ENCODE peak calls at places on chromosomes 3 and 15, in six cellular contexts. K, C, Q, O, L and Y are unnamed samples.
A peak's percentile ranks its signal among the peaks of the same experiment; 100 is the strongest.

GRCh38 chr3:50405249-50405648 is 45.9 kb upstream of the TMEM115 start:
- DNase-seq in K (no peak), L (peak; percentile 10), O (no peak), Q (no peak), C (no peak), Y (peak; percentile 38)

GRCh38 chr3:106345353-106346027 is 476.7 kb upstream of the CBLB start:
- DNase-seq in K (no peak), O (no peak), L (peak; percentile 93), C (no peak), Q (peak; percentile 40), Y (peak; percentile 63)

GRCh38 chr3:49462222-49462621 is 7.8 kb upstream of the DAG1 start:
- DNase-seq in K (no peak), Q (peak; percentile 71), L (peak; percentile 67), O (no peak), C (no peak), Y (peak; percentile 93)

GRCh38 chr3:50390523-50391177 is 31.3 kb upstream of the TMEM115 start:
- DNase-seq in K (no peak), C (peak; percentile 72), L (no peak), Q (no peak), O (peak; percentile 67), Y (no peak)

GRCh38 chr3:55486857-55487375 is at the start of gene WNT5A:
- DNase-seq in O (no peak), L (no peak), Q (peak; percentile 56), C (peak; percentile 72), K (no peak), Y (peak; percentile 41)

GRCh38 chr3:5330152-5330810 is 142.8 kb downstream of the EDEM1 start:
- DNase-seq in O (no peak), K (no peak), Q (no peak), L (peak; percentile 90), C (no peak), Y (no peak)

GRCh38 chr15:73782339-73782979 is 29.3 kb upstream of the INSYN1 start:
- DNase-seq in C (no peak), O (no peak), Q (no peak), K (no peak), L (no peak), Y (no peak)

GRCh38 chr15:84023636-84024035 is 211.9 kb upstream of the GOLGA6L4 start:
- DNase-seq in Q (no peak), L (peak; percentile 45), K (no peak), O (peak; percentile 28), C (no peak), Y (peak; percentile 82)

GRCh38 chr3:106092792-106093191 is 224.0 kb upstream of the CBLB start:
- DNase-seq in K (no peak), C (no peak), L (peak; percentile 24), Q (no peak), O (no peak), Y (no peak)

GRCh38 chr3:145248928-145249327 is 912.1 kb downstream of the PLOD2 start:
- DNase-seq in C (no peak), L (no peak), K (no peak), Q (no peak), O (no peak), Y (no peak)

GRCh38 chr3:54309601-54310000 is 187.2 kb downstream of the CACNA2D3 start:
- DNase-seq in K (no peak), O (no peak), Q (no peak), C (no peak), L (no peak), Y (no peak)

GRCh38 chr3:47780727-47781325 is 867 bp downstream of the SMARCC1 start:
- DNase-seq in Q (no peak), K (no peak), L (peak; percentile 32), C (no peak), O (no peak), Y (no peak)

DNA sequence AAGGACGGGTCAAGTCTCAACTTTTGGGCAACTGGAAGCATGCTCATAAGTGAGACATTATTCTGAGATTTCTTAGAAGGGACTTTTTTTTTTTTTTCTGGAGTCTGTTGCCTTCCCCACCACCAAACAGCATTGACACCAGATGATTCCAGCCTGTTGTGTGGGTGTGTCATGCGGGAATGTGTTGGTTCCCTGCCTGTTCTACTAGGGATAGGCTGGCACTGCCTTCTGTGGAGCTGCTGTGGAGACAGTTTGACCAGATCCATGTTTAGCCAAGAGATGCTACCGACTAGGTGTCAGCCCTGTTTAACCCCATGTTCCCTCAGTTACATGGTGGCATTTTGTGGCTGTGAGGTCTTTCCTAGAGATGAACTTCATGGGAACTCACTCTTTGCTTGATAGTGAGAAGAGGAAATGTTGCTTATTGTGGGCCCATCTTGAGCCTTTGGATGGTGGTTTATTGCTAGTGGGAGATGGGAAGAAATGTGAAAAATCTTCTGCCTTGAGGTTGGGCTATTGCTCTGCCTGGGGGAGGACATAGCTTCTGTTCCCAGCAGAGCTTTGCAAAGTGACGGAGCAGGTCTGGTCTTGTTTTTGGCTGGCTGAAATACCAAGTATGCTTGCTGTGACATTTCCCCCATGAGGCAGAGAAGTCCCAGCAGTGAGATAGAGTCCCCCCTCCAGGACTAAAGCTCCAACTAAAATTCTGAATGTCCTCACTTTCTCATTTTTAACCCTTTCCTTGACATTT is 31.3 kb downstream of the TRAK1 start:
- DNase-seq in O (no peak), Q (no peak), L (no peak), C (no peak), K (no peak), Y (peak; percentile 79)
- H3K4me1 ChIP-seq in O (peaks cover 21% of the 10 kb centered on the region), Q (peaks cover 19% of the 10 kb centered on the region), L (peaks cover 6% of the 10 kb centered on the region), C (no peaks in the 10 kb centered on the region), K (peaks cover 30% of the 10 kb centered on the region), Y (peaks cover 26% of the 10 kb centered on the region)

GRCh38 chr15:51864408-51865056 is 35.1 kb downstream of the TMOD3 start:
- DNase-seq in C (no peak), Q (no peak), L (peak; percentile 47), O (no peak), K (no peak), Y (peak; percentile 56)

GRCh38 chr15:51863131-51863530 is 33.7 kb downstream of the TMOD3 start:
- DNase-seq in L (no peak), K (no peak), C (no peak), Q (no peak), O (no peak), Y (no peak)

GRCh38 chr15:51865291-51865690 is 35.8 kb downstream of the TMOD3 start:
- DNase-seq in Q (no peak), L (no peak), C (no peak), K (no peak), O (no peak), Y (no peak)

GRCh38 chr15:51866161-51866560 is 36.7 kb downstream of the TMOD3 start:
- DNase-seq in K (no peak), C (no peak), O (no peak), Q (no peak), L (no peak), Y (peak; percentile 99)

GRCh38 chr15:51861557-51862350 is 32.3 kb downstream of the TMOD3 start:
- DNase-seq in O (no peak), K (no peak), Q (no peak), L (no peak), C (no peak), Y (no peak)
- H3K4me1 ChIP-seq in O (peaks cover 3% of the 10 kb centered on the region), K (no peaks in the 10 kb centered on the region), Q (peaks cover 38% of the 10 kb centered on the region), L (peaks cover 6% of the 10 kb centered on the region), C (peaks cover 25% of the 10 kb centered on the region), Y (peaks cover 8% of the 10 kb centered on the region)

GRCh38 chr3:30228302-30228631 is 378.1 kb upstream of the TGFBR2 start:
- DNase-seq in L (no peak), K (no peak), Q (no peak), O (no peak), C (no peak), Y (no peak)

GRCh38 chr3:30222436-30222835 is 384.0 kb upstream of the TGFBR2 start:
- DNase-seq in L (no peak), Q (no peak), K (no peak), O (no peak), C (no peak), Y (no peak)

GRCh38 chr3:30226606-30227151 is 379.7 kb upstream of the TGFBR2 start:
- DNase-seq in O (no peak), Q (no peak), K (no peak), L (no peak), C (no peak), Y (no peak)

GRCh38 chr3:30227571-30228301 is 378.7 kb upstream of the TGFBR2 start:
- DNase-seq in O (no peak), K (no peak), Q (no peak), L (peak; percentile 96), C (no peak), Y (no peak)

DNA sequence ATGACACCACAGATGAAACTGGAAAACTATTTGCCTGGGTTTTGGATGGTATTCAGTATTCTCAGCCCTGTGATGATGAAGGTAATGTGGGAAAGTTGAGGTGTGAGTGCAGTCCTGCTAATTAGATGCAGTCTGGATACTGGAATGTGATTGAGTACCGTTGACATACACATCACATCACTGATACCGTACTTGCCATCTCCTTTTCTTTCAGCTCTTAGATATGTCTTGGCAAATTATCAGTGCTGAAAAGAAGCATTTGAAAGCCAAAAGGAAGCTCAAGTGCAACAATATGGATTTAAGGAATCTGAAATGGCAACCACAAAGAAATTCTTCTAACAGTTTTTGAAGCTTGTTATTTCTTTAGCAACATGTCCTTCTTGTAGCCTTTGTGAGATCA is 381.4 kb upstream of the TGFBR2 start:
- DNase-seq in O (no peak), Q (no peak), K (no peak), C (no peak), L (no peak), Y (no peak)
- H3K4me1 ChIP-seq in O (peaks cover 6% of the 10 kb centered on the region), Q (peaks cover 20% of the 10 kb centered on the region), K (no peaks in the 10 kb centered on the region), C (peaks cover 23% of the 10 kb centered on the region), L (peaks cover 9% of the 10 kb centered on the region), Y (no peaks in the 10 kb centered on the region)

DNA sequence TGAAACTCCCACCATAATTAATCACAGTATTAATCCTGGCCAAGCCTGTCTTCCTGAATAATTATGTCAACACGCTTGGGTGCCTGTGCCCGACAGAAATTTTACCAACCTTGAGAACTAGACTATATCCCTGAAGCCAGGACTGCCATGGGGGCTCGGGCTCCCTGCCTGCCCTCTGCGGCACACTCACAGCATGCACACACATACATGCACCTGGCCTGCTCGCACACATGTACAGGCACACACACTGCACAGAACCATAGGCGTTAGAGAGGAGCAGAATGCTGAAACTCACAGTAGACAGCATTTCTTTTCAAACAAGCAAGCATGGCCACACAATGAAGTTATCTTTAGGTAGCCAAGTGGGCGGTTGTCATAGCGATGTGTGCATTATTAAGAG is 91.2 kb downstream of the ZNF621 start:
- DNase-seq in Q (no peak), K (no peak), C (no peak), L (no peak), O (no peak), Y (no peak)
- H3K4me1 ChIP-seq in Q (no peaks in the 10 kb centered on the region), K (peaks cover 7% of the 10 kb centered on the region), C (no peaks in the 10 kb centered on the region), L (no peaks in the 10 kb centered on the region), O (no peaks in the 10 kb centered on the region), Y (peaks cover 7% of the 10 kb centered on the region)